ENCODE peak calls at places on chromosomes 7 and 10, in six cellular contexts. N is HepG2, S is K562, T is GM12878, Q is GM12891, V is H1. R is an unnamed sample.

GRCh38 chr7:873367-874002 is 2.9 kb upstream of the GET4 start:
- DNase-seq in N (peak; percentile 79), S (peak; percentile 92), T (peak; percentile 48), Q (peak; percentile 80), V (peak; percentile 71), R (peak; percentile 78)

GRCh38 chr10:33326897-33327296 is 7.6 kb downstream of the NRP1 start:
- DNase-seq in N (no peak), S (no peak), T (no peak), Q (no peak), V (no peak), R (no peak)

GRCh38 chr10:95331596-95332130 is 40.9 kb upstream of the PDLIM1 start:
- DNase-seq in N (no peak), S (no peak), T (no peak), Q (no peak), V (no peak), R (no peak)

GRCh38 chr7:42694894-42695553 is 216.8 kb downstream of the C7orf25 start:
- DNase-seq in N (no peak), S (no peak), T (no peak), Q (no peak), V (no peak), R (no peak)

GRCh38 chr7:140397784-140398750 is at the start of gene SLC37A3:
- DNase-seq in N (peak; percentile 67), S (peak; percentile 97), T (peak; percentile 28), Q (peak; percentile 94), V (peak; percentile 49), R (peak; percentile 97)

GRCh38 chr10:114489521-114490310 is 85.4 kb upstream of the AFAP1L2 start:
- DNase-seq in N (peak; percentile 99), S (no peak), T (no peak), Q (no peak), V (no peak), R (no peak)

GRCh38 chr7:128366986-128367385 is 5.5 kb upstream of the PRRT4 start:
- DNase-seq in N (no peak), S (no peak), T (no peak), Q (no peak), V (no peak), R (no peak)

GRCh38 chr10:132112611-132113010 is 46.9 kb downstream of the JAKMIP3 start:
- DNase-seq in N (no peak), S (no peak), T (no peak), Q (no peak), V (no peak), R (no peak)

GRCh38 chr10:125982256-125982948 is 86.0 kb downstream of the FANK1 start:
- DNase-seq in N (peak; percentile 41), S (peak; percentile 53), T (peak; percentile 35), Q (peak; percentile 31), V (peak; percentile 23), R (peak; percentile 19)

GRCh38 chr10:47318706-47319105 is 3.5 kb upstream of the GDF2 start:
- DNase-seq in N (peak; percentile 3), S (peak; percentile 44), T (no peak), Q (no peak), V (no peak), R (no peak)

GRCh38 chr10:23146069-23146657 is 45.9 kb upstream of the PTF1A start:
- DNase-seq in N (no peak), S (peak; percentile 11), T (no peak), Q (no peak), V (no peak), R (no peak)

GRCh38 chr7:37538945-37539344 is 90.3 kb upstream of the ELMO1 start:
- DNase-seq in N (no peak), S (no peak), T (no peak), Q (no peak), V (no peak), R (no peak)

GRCh38 chr7:125876436-125876835 is 946.8 kb upstream of the POT1 start:
- DNase-seq in N (no peak), S (no peak), T (no peak), Q (no peak), V (no peak), R (no peak)

GRCh38 chr7:19119901-19120486 is 2.6 kb upstream of the TWIST1 start:
- DNase-seq in N (no peak), S (no peak), T (no peak), Q (no peak), V (no peak), R (no peak)

GRCh38 chr7:78787854-78788253 is 665.6 kb downstream of the MAGI2 start:
- DNase-seq in N (no peak), S (no peak), T (no peak), Q (no peak), V (no peak), R (no peak)

GRCh38 chr7:79702116-79702515 is 248.6 kb upstream of the MAGI2 start:
- DNase-seq in N (no peak), S (no peak), T (no peak), Q (no peak), V (no peak), R (no peak)

GRCh38 chr10:24824536-24824935 is 100.8 kb upstream of the ARHGAP21 start:
- DNase-seq in N (no peak), S (no peak), T (no peak), Q (no peak), V (no peak), R (no peak)

GRCh38 chr10:27100800-27101347 is 580 bp upstream of the ANKRD26 start:
- DNase-seq in N (no peak), S (peak; percentile 9), T (no peak), Q (no peak), V (no peak), R (peak; percentile 2)

GRCh38 chr10:122565766-122566206 is 5.2 kb downstream of the DMBT1 start:
- DNase-seq in N (peak; percentile 56), S (peak; percentile 63), T (peak; percentile 1), Q (no peak), V (peak; percentile 44), R (no peak)

GRCh38 chr7:27329917-27330316 is 87.3 kb downstream of the EVX1 start:
- DNase-seq in N (no peak), S (no peak), T (no peak), Q (no peak), V (no peak), R (no peak)

GRCh38 chr10:29896053-29896452 is 163.3 kb downstream of the JCAD start:
- DNase-seq in N (no peak), S (no peak), T (no peak), Q (no peak), V (no peak), R (no peak)

GRCh38 chr10:80289451-80290287 is at the start of gene MAT1A:
- DNase-seq in N (peak; percentile 84), S (peak; percentile 30), T (no peak), Q (no peak), V (peak; percentile 13), R (no peak)

GRCh38 chr10:76352300-76352699 is 920.9 kb downstream of the LRMDA start:
- DNase-seq in N (no peak), S (peak; percentile 5), T (no peak), Q (no peak), V (no peak), R (no peak)

GRCh38 chr7:148230883-148231282 is 359.7 kb upstream of the C7orf33 start:
- DNase-seq in N (no peak), S (no peak), T (no peak), Q (no peak), V (no peak), R (no peak)
- TF ChIP-seq POLR2A in N (no peak), S (no peak), T (no peak), Q (no peak), V (no peak), R (no peak)

DNA sequence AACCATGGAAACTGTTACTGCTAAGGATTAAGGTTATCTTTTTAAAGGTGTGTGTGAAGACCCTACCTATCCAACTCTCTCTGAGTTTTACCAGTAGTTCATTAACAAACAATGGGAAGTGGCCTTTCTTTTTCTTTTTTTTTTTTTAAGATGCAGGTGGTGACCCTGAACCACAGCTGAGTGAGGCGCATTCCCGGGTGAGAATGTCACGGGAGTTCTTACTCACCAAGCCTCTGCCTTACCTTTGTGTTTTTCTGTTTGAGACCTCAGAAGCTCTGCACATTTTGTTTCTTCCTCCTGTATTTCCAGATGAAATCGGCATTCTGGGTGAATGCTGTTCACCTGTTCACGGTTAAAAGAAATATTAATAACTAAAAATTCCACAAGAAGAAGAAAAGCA is 2.5 kb downstream of the VIPR2 start:
- DNase-seq in N (no peak), S (no peak), T (no peak), Q (no peak), V (no peak), R (no peak)
- TF ChIP-seq TAF1 in N (no peak), S (no peak), T (no peak), Q (no peak), V (no peak), R (no peak)

DNA sequence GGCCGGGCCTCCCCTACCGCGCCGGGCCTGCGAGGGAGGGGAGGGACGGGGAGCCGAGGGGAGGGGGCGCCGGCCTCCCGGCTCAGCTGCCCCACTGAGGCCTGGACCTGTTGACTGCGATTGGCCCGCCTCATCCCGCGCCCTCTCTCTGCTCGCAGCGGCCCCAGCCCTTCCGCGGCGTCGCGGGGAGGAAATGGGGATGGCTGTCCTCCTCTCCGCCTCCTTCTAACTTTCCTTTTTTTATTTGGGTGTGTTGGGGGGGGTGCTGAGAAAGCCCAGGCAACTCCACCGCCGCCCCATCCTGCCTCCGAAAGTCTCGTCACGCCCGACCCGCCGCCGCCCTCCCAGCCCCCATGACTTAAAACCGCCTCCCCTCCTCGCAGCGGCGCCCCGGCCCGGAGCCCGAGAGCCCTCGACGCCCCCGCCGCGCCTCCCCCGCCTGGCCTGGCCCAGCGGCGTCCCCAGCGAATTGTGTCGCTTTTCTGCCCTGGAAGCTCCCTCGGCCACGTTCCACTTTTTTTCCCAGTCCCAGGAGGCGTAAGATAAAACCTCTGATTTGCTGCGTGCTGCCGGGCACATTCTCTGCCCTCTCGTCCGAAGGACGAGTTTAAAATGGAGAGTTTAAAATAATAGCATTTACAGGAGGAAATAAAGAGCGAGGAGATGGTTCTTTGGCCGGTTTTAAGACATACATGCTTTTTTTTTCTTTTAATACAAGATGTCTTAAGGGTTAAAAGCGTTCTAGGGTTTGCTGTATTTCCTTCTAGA is 886 bp upstream of the SKIDA1 start:
- DNase-seq in N (peak; percentile 64), S (peak; percentile 85), T (no peak), Q (no peak), V (no peak), R (peak; percentile 38)
- TF ChIP-seq POLR2A in N (no peak), S (peak; percentile 49), T (peak; percentile 69), Q (no peak), V (no peak), R (no peak)

GRCh38 chr10:128994598-128995143 is 472.4 kb upstream of the MGMT start:
- DNase-seq in N (no peak), S (no peak), T (no peak), Q (no peak), V (no peak), R (no peak)

GRCh38 chr10:128993911-128994538 is 473.0 kb upstream of the MGMT start:
- DNase-seq in N (no peak), S (no peak), T (no peak), Q (no peak), V (no peak), R (no peak)

GRCh38 chr10:128993443-128993842 is 473.6 kb upstream of the MGMT start:
- DNase-seq in N (no peak), S (no peak), T (no peak), Q (no peak), V (no peak), R (no peak)

GRCh38 chr10:128992770-128993169 is 474.3 kb upstream of the MGMT start:
- DNase-seq in N (no peak), S (no peak), T (no peak), Q (no peak), V (no peak), R (no peak)

DNA sequence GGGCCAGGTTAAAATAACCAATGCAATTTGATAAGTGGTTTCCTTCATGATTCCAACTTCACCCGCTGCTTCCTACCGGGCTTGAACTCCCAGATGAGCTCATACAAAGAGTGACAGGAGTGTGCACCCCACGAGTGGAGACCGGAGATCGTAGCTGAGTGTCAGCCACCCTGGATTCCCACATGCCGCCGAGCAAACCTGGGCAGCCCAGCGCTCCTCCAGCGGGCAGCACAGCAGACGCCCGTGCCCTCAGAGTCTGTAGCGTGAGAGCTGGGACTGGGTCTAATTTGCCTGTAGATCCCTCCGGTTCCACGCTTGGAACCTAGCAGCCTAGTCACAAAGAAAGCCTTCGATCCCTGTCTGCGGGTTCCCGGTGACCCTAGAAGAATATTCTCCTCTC is 476.1 kb upstream of the MGMT start:
- DNase-seq in N (no peak), S (no peak), T (no peak), Q (no peak), V (no peak), R (no peak)
- TF ChIP-seq TAF1 in N (no peak), S (no peak), T (no peak), Q (no peak), V (no peak), R (no peak)

R was measured in GM12892.